ENCODE peak calls at places on chromosomes 7 and 10, in nine cellular contexts. One of them, this sample, is unnamed.

GRCh38 chr7:2720024-2720423 is 32.0 kb downstream of the AMZ1 start:
- DNase-seq in stimulated activated CD4-positive, alpha-beta T cell treated with anti-CD3 and anti-CD28 coated beads, TNF-alpha, amount 100 ng/mL, for 1 hour: no peak
- DNase-seq in activated effector memory CD4-positive, alpha-beta T cell treated with anti-CD3 and anti-CD28 coated beads, Interleukin-2, amount 50 U/mL, for 16 hours: peak
- DNase-seq in AG09309: no peak
- DNase-seq in left ventricle myocardium inferior: no peak
- DNase-seq in ovary: no peak
- DNase-seq in EH: no peak
- DNase-seq in T-helper 9 cell: no peak
- DNase-seq in left ventricle myocardium superior: peak
- DNase-seq in this sample: no peak

GRCh38 chr10:68559872-68560200 is 301 bp upstream of the TET1 start:
- DNase-seq in activated effector memory CD4-positive, alpha-beta T cell treated with anti-CD3 and anti-CD28 coated beads, Interleukin-2, amount 50 U/mL, for 16 hours: no peak
- DNase-seq in ovary: no peak
- DNase-seq in AG09309: no peak
- DNase-seq in stimulated activated CD4-positive, alpha-beta T cell treated with anti-CD3 and anti-CD28 coated beads, TNF-alpha, amount 100 ng/mL, for 1 hour: no peak
- DNase-seq in left ventricle myocardium inferior: no peak
- DNase-seq in EH: no peak
- DNase-seq in T-helper 9 cell: no peak
- DNase-seq in left ventricle myocardium superior: no peak
- DNase-seq in this sample: no peak

GRCh38 chr10:25713894-25714240 is 220.2 kb upstream of the MYO3A start:
- DNase-seq in EH: no peak
- DNase-seq in T-helper 9 cell: no peak
- DNase-seq in left ventricle myocardium superior: no peak
- DNase-seq in ovary: no peak
- DNase-seq in activated effector memory CD4-positive, alpha-beta T cell treated with anti-CD3 and anti-CD28 coated beads, Interleukin-2, amount 50 U/mL, for 16 hours: no peak
- DNase-seq in left ventricle myocardium inferior: no peak
- DNase-seq in stimulated activated CD4-positive, alpha-beta T cell treated with anti-CD3 and anti-CD28 coated beads, TNF-alpha, amount 100 ng/mL, for 1 hour: no peak
- DNase-seq in AG09309: no peak
- DNase-seq in this sample: no peak

GRCh38 chr7:85773116-85773783 is 586.4 kb upstream of the SEMA3D start:
- DNase-seq in left ventricle myocardium superior: no peak
- DNase-seq in stimulated activated CD4-positive, alpha-beta T cell treated with anti-CD3 and anti-CD28 coated beads, TNF-alpha, amount 100 ng/mL, for 1 hour: no peak
- DNase-seq in AG09309: peak
- DNase-seq in ovary: no peak
- DNase-seq in left ventricle myocardium inferior: no peak
- DNase-seq in activated effector memory CD4-positive, alpha-beta T cell treated with anti-CD3 and anti-CD28 coated beads, Interleukin-2, amount 50 U/mL, for 16 hours: no peak
- DNase-seq in T-helper 9 cell: no peak
- DNase-seq in EH: peak
- DNase-seq in this sample: no peak

GRCh38 chr10:103667390-103667789 is 173.9 kb downstream of the NEURL1 start:
- DNase-seq in T-helper 9 cell: no peak
- DNase-seq in EH: peak
- DNase-seq in left ventricle myocardium superior: no peak
- DNase-seq in stimulated activated CD4-positive, alpha-beta T cell treated with anti-CD3 and anti-CD28 coated beads, TNF-alpha, amount 100 ng/mL, for 1 hour: no peak
- DNase-seq in AG09309: no peak
- DNase-seq in ovary: peak
- DNase-seq in left ventricle myocardium inferior: no peak
- DNase-seq in activated effector memory CD4-positive, alpha-beta T cell treated with anti-CD3 and anti-CD28 coated beads, Interleukin-2, amount 50 U/mL, for 16 hours: no peak
- DNase-seq in this sample: no peak

GRCh38 chr7:2044883-2045471 is 187.8 kb downstream of the MAD1L1 start:
- DNase-seq in left ventricle myocardium superior: peak
- DNase-seq in T-helper 9 cell: no peak
- DNase-seq in left ventricle myocardium inferior: peak
- DNase-seq in stimulated activated CD4-positive, alpha-beta T cell treated with anti-CD3 and anti-CD28 coated beads, TNF-alpha, amount 100 ng/mL, for 1 hour: no peak
- DNase-seq in activated effector memory CD4-positive, alpha-beta T cell treated with anti-CD3 and anti-CD28 coated beads, Interleukin-2, amount 50 U/mL, for 16 hours: peak
- DNase-seq in EH: no peak
- DNase-seq in AG09309: no peak
- DNase-seq in ovary: no peak
- DNase-seq in this sample: no peak

GRCh38 chr10:24981161-24981710 is 28.8 kb upstream of the PRTFDC1 start:
- DNase-seq in T-helper 9 cell: no peak
- DNase-seq in AG09309: peak
- DNase-seq in stimulated activated CD4-positive, alpha-beta T cell treated with anti-CD3 and anti-CD28 coated beads, TNF-alpha, amount 100 ng/mL, for 1 hour: no peak
- DNase-seq in ovary: no peak
- DNase-seq in activated effector memory CD4-positive, alpha-beta T cell treated with anti-CD3 and anti-CD28 coated beads, Interleukin-2, amount 50 U/mL, for 16 hours: no peak
- DNase-seq in left ventricle myocardium superior: no peak
- DNase-seq in left ventricle myocardium inferior: no peak
- DNase-seq in EH: no peak
- DNase-seq in this sample: no peak

GRCh38 chr7:155412416-155413253 is 45.3 kb upstream of the EN2 start:
- DNase-seq in EH: peak
- DNase-seq in activated effector memory CD4-positive, alpha-beta T cell treated with anti-CD3 and anti-CD28 coated beads, Interleukin-2, amount 50 U/mL, for 16 hours: peak
- DNase-seq in stimulated activated CD4-positive, alpha-beta T cell treated with anti-CD3 and anti-CD28 coated beads, TNF-alpha, amount 100 ng/mL, for 1 hour: peak
- DNase-seq in left ventricle myocardium inferior: no peak
- DNase-seq in T-helper 9 cell: peak
- DNase-seq in left ventricle myocardium superior: peak
- DNase-seq in ovary: no peak
- DNase-seq in AG09309: no peak
- DNase-seq in this sample: peak

GRCh38 chr7:133936074-133936473 is 191.1 kb upstream of the LRGUK start:
- DNase-seq in activated effector memory CD4-positive, alpha-beta T cell treated with anti-CD3 and anti-CD28 coated beads, Interleukin-2, amount 50 U/mL, for 16 hours: no peak
- DNase-seq in AG09309: no peak
- DNase-seq in ovary: no peak
- DNase-seq in left ventricle myocardium superior: no peak
- DNase-seq in left ventricle myocardium inferior: no peak
- DNase-seq in stimulated activated CD4-positive, alpha-beta T cell treated with anti-CD3 and anti-CD28 coated beads, TNF-alpha, amount 100 ng/mL, for 1 hour: no peak
- DNase-seq in EH: peak
- DNase-seq in T-helper 9 cell: no peak
- DNase-seq in this sample: no peak

GRCh38 chr7:81736088-81736487 is 33.8 kb downstream of the HGF start:
- DNase-seq in left ventricle myocardium superior: no peak
- DNase-seq in left ventricle myocardium inferior: no peak
- DNase-seq in AG09309: no peak
- DNase-seq in ovary: no peak
- DNase-seq in activated effector memory CD4-positive, alpha-beta T cell treated with anti-CD3 and anti-CD28 coated beads, Interleukin-2, amount 50 U/mL, for 16 hours: no peak
- DNase-seq in T-helper 9 cell: no peak
- DNase-seq in stimulated activated CD4-positive, alpha-beta T cell treated with anti-CD3 and anti-CD28 coated beads, TNF-alpha, amount 100 ng/mL, for 1 hour: no peak
- DNase-seq in EH: no peak
- DNase-seq in this sample: no peak

GRCh38 chr10:110158051-110159005 is 49.1 kb upstream of the MXI1 start:
- DNase-seq in AG09309: no peak
- DNase-seq in ovary: no peak
- DNase-seq in left ventricle myocardium inferior: no peak
- DNase-seq in stimulated activated CD4-positive, alpha-beta T cell treated with anti-CD3 and anti-CD28 coated beads, TNF-alpha, amount 100 ng/mL, for 1 hour: no peak
- DNase-seq in left ventricle myocardium superior: no peak
- DNase-seq in T-helper 9 cell: no peak
- DNase-seq in EH: no peak
- DNase-seq in activated effector memory CD4-positive, alpha-beta T cell treated with anti-CD3 and anti-CD28 coated beads, Interleukin-2, amount 50 U/mL, for 16 hours: no peak
- DNase-seq in this sample: no peak

GRCh38 chr10:70106958-70107791 is 25.4 kb downstream of the AIFM2 start:
- DNase-seq in T-helper 9 cell: no peak
- DNase-seq in EH: no peak
- DNase-seq in activated effector memory CD4-positive, alpha-beta T cell treated with anti-CD3 and anti-CD28 coated beads, Interleukin-2, amount 50 U/mL, for 16 hours: no peak
- DNase-seq in left ventricle myocardium inferior: no peak
- DNase-seq in ovary: no peak
- DNase-seq in AG09309: no peak
- DNase-seq in stimulated activated CD4-positive, alpha-beta T cell treated with anti-CD3 and anti-CD28 coated beads, TNF-alpha, amount 100 ng/mL, for 1 hour: no peak
- DNase-seq in left ventricle myocardium superior: no peak
- DNase-seq in this sample: peak

GRCh38 chr10:80155696-80156215 is 23.2 kb downstream of the PLAC9 start:
- DNase-seq in AG09309: no peak
- DNase-seq in left ventricle myocardium superior: no peak
- DNase-seq in left ventricle myocardium inferior: no peak
- DNase-seq in T-helper 9 cell: no peak
- DNase-seq in activated effector memory CD4-positive, alpha-beta T cell treated with anti-CD3 and anti-CD28 coated beads, Interleukin-2, amount 50 U/mL, for 16 hours: no peak
- DNase-seq in EH: no peak
- DNase-seq in stimulated activated CD4-positive, alpha-beta T cell treated with anti-CD3 and anti-CD28 coated beads, TNF-alpha, amount 100 ng/mL, for 1 hour: no peak
- DNase-seq in ovary: no peak
- DNase-seq in this sample: no peak

GRCh38 chr7:33807779-33808482 is 97.4 kb upstream of the BMPER start:
- DNase-seq in ovary: no peak
- DNase-seq in AG09309: peak
- DNase-seq in left ventricle myocardium inferior: no peak
- DNase-seq in stimulated activated CD4-positive, alpha-beta T cell treated with anti-CD3 and anti-CD28 coated beads, TNF-alpha, amount 100 ng/mL, for 1 hour: no peak
- DNase-seq in activated effector memory CD4-positive, alpha-beta T cell treated with anti-CD3 and anti-CD28 coated beads, Interleukin-2, amount 50 U/mL, for 16 hours: no peak
- DNase-seq in EH: peak
- DNase-seq in left ventricle myocardium superior: no peak
- DNase-seq in T-helper 9 cell: no peak
- DNase-seq in this sample: peak

GRCh38 chr7:105638942-105639495 is 57.7 kb upstream of the EFCAB10 start:
- DNase-seq in ovary: no peak
- DNase-seq in EH: no peak
- DNase-seq in activated effector memory CD4-positive, alpha-beta T cell treated with anti-CD3 and anti-CD28 coated beads, Interleukin-2, amount 50 U/mL, for 16 hours: no peak
- DNase-seq in AG09309: no peak
- DNase-seq in T-helper 9 cell: no peak
- DNase-seq in stimulated activated CD4-positive, alpha-beta T cell treated with anti-CD3 and anti-CD28 coated beads, TNF-alpha, amount 100 ng/mL, for 1 hour: no peak
- DNase-seq in left ventricle myocardium superior: no peak
- DNase-seq in left ventricle myocardium inferior: no peak
- DNase-seq in this sample: no peak

This sample was measured in HEK293T.